ENCODE peak calls at places on chromosomes 12 and 14, in six cellular contexts. D is HFFc6, H is fibroblast of lung, A is hepatocyte, R is cardiac muscle cell, Q is omental fat pad. M is an unnamed sample.

GRCh38 chr12:86249856-86250255 is 6.3 kb downstream of the MGAT4C start:
- DNase-seq in R (no peak), A (no peak), Q (no peak), H (peak; percentile 9), D (no peak), M (no peak)

GRCh38 chr14:34021096-34021495 is 70.2 kb upstream of the EGLN3 start:
- DNase-seq in H (no peak), A (no peak), Q (no peak), D (no peak), R (no peak), M (no peak)

GRCh38 chr12:117832459-117833457 is 136.0 kb downstream of the KSR2 start:
- DNase-seq in A (no peak), Q (no peak), R (no peak), D (peak; percentile 79), H (no peak), M (no peak)

GRCh38 chr12:67243260-67243659 is 25.9 kb upstream of the CAND1 start:
- DNase-seq in Q (no peak), H (no peak), D (no peak), R (no peak), A (no peak), M (no peak)

GRCh38 chr12:50925342-50925651 is 27.0 kb upstream of the HIGD1C start:
- DNase-seq in H (no peak), Q (no peak), A (no peak), D (no peak), R (no peak), M (no peak)

GRCh38 chr14:26395726-26396125 is 202.1 kb downstream of the NOVA1 start:
- DNase-seq in R (no peak), D (no peak), Q (no peak), H (no peak), A (no peak), M (no peak)

GRCh38 chr12:52230364-52231281 is 2.4 kb upstream of the KRT7 start:
- DNase-seq in Q (peak; percentile 21), A (no peak), R (no peak), D (peak; percentile 76), H (peak; percentile 72), M (no peak)

GRCh38 chr12:51330186-51330585 is 6.2 kb upstream of the BIN2 start:
- DNase-seq in Q (no peak), A (no peak), R (no peak), D (no peak), H (no peak), M (no peak)

GRCh38 chr14:23054000-23054811 is 3.1 kb downstream of the CDH24 start:
- DNase-seq in A (no peak), R (peak; percentile 26), D (no peak), H (no peak), Q (no peak), M (peak; percentile 59)

GRCh38 chr14:35234007-35234406 is 58.2 kb upstream of the PSMA6 start:
- DNase-seq in R (no peak), Q (no peak), A (no peak), H (no peak), D (peak; percentile 7), M (no peak)

GRCh38 chr14:20247651-20248246 is 8.7 kb downstream of the OR11H4 start:
- DNase-seq in D (no peak), Q (no peak), H (no peak), R (no peak), A (no peak), M (no peak)

GRCh38 chr12:10392394-10392930 is 2.6 kb upstream of the KLRK1 start:
- DNase-seq in D (peak; percentile 36), R (no peak), H (peak; percentile 99), A (peak; percentile 15), Q (no peak), M (no peak)

GRCh38 chr12:5379737-5380496 is 52.0 kb upstream of the NTF3 start:
- DNase-seq in R (peak; percentile 4), D (no peak), Q (no peak), H (no peak), A (peak; percentile 24), M (no peak)

GRCh38 chr14:34873591-34874385 is 1.4 kb downstream of the BAZ1A start:
- DNase-seq in R (peak; percentile 78), H (peak; percentile 71), A (peak; percentile 81), Q (peak; percentile 63), D (no peak), M (peak; percentile 71)

GRCh38 chr14:72172075-72172474 is 239.8 kb downstream of the RGS6 start:
- DNase-seq in R (no peak), H (no peak), D (no peak), A (no peak), Q (no peak), M (no peak)

GRCh38 chr14:37597538-37598084 is 2.2 kb downstream of the TTC6 start:
- DNase-seq in H (no peak), R (no peak), D (no peak), A (peak; percentile 71), Q (no peak), M (peak; percentile 53)

GRCh38 chr14:59543873-59544272 is 32.7 kb downstream of the CCDC175 start:
- DNase-seq in D (no peak), R (no peak), H (no peak), Q (no peak), A (no peak), M (no peak)

GRCh38 chr12:12784911-12785814 is at the start of gene APOLD1:
- DNase-seq in R (no peak), D (no peak), Q (no peak), A (no peak), H (no peak), M (no peak)

GRCh38 chr14:75418779-75419768 is 8.7 kb upstream of the JDP2 start:
- DNase-seq in D (no peak), R (peak; percentile 71), H (no peak), A (peak; percentile 68), Q (no peak), M (peak; percentile 68)

GRCh38 chr12:47397664-47398281 is 308.1 kb downstream of the RPAP3 start:
- DNase-seq in A (no peak), R (no peak), Q (no peak), H (peak; percentile 75), D (peak; percentile 89), M (no peak)

GRCh38 chr12:53128780-53129747 is 25.8 kb downstream of the SOAT2 start:
- DNase-seq in H (no peak), D (no peak), A (no peak), R (no peak), Q (no peak), M (no peak)

GRCh38 chr14:63163306-63163705 is 40.9 kb upstream of the RHOJ start:
- DNase-seq in Q (no peak), D (no peak), H (no peak), A (no peak), R (no peak), M (no peak)

GRCh38 chr12:12837025-12837872 is 24.1 kb downstream of the DDX47 start:
- DNase-seq in D (peak; percentile 87), Q (peak; percentile 44), R (peak; percentile 49), H (peak; percentile 79), A (peak; percentile 83), M (peak; percentile 31)

GRCh38 chr12:46369474-46370379 is 2.8 kb downstream of the SLC38A2 start:
- DNase-seq in A (no peak), R (no peak), Q (no peak), D (no peak), H (no peak), M (no peak)

GRCh38 chr14:105863296-105864108 is 337.1 kb downstream of the TMEM121 start:
- DNase-seq in Q (no peak), D (no peak), H (no peak), R (no peak), A (no peak), M (no peak)

DNA sequence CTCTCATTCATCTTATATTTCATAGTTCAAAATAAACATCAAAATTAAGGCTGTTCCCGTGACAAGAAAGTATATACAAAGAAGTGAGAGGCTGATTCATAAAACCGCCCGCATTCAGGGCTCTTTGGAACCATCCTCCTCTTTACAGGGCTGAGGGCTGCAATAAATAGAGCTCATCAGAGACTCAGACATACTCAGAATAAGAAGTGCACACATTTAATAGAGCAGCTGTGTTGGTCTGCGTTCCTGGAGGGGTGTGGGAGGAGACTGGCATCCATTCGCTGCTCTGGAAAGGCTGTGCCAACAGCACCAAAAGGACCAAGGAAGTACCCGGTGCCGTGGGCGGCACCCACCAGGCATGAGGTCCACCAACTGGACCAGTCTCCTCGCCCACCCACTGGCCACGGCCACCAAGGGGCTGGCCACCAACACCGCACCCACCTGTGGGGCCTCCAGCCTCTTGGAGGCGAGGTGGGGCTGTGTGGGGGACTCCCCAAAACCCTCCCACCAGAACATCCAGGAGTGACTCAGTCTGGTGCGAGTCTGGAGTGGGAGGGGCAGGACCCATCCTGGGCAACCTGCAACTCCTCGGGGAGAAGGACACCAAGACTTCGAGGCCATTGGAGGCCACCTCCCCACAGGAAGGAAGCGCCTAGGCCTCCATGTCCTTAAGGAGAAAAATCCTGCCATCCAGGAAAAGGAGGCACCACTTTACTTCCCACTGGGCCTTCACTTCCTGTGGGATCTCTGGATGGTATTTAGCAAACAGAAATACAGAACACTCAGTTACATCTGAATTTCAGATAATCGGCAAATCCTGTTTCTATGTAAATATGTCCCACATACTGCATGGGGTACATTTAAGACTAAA is 32.7 kb downstream of the VCPKMT start:
- DNase-seq in D (no peak), R (no peak), H (no peak), Q (no peak), A (no peak), M (no peak)
- TF ChIP-seq CTCF in D (no peak), R (no peak), H (no peak), Q (no peak), A (no peak), M (no peak)

GRCh38 chr12:75705749-75706719 is 194.6 kb upstream of the KRR1 start:
- DNase-seq in D (peak; percentile 69), Q (no peak), R (peak; percentile 75), H (peak; percentile 100), A (peak; percentile 39), M (peak; percentile 50)
- TF ChIP-seq CTCF in D (no peak), Q (no peak), R (no peak), H (no peak), A (no peak), M (no peak)

GRCh38 chr14:104075530-104076151 is 9.9 kb upstream of the ASPG start:
- DNase-seq in R (no peak), Q (no peak), H (peak; percentile 22), D (no peak), A (peak; percentile 41), M (no peak)
- TF ChIP-seq CTCF in R (peak; percentile 47), Q (no peak), H (peak; percentile 58), D (peak; percentile 66), A (peak; percentile 60), M (peak; percentile 53)

GRCh38 chr14:54488646-54489317 is at the start of gene GMFB:
- DNase-seq in R (peak; percentile 93), D (peak; percentile 91), A (peak; percentile 96), Q (peak; percentile 74), H (peak; percentile 95), M (peak; percentile 81)

GRCh38 chr14:54486685-54487084 is 2.1 kb downstream of the GMFB start:
- DNase-seq in Q (no peak), D (no peak), H (peak; percentile 13), A (no peak), R (peak; percentile 47), M (no peak)

GRCh38 chr14:54489318-54489683 is 521 bp upstream of the GMFB start:
- DNase-seq in Q (no peak), D (no peak), R (no peak), H (no peak), A (no peak), M (no peak)

GRCh38 chr14:54487771-54488170 is 1.0 kb downstream of the GMFB start:
- DNase-seq in R (peak; percentile 12), D (peak; percentile 49), H (peak; percentile 68), Q (no peak), A (peak; percentile 27), M (no peak)

DNA sequence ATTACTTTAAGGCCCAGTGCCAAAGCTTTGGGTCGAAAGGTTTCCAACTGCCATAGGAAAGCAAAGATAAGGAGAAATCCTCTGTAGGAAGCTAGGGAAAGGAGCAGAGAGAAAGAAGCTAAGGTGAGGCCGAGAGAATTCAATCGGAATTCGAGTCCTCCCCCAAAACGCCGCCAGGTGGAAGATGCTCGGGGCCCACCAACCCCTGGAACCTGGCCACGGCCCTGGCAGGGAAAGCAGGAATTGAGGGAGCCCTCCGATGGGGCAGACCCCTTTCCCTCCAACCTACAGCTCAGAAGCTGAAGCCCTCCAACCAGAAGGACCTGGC is 498 bp downstream of the GMFB start:
- DNase-seq in H (no peak), D (no peak), A (no peak), R (no peak), Q (no peak), M (no peak)
- TF ChIP-seq CTCF in H (no peak), D (no peak), A (no peak), R (peak; percentile 4), Q (no peak), M (no peak)

M was measured in nephron progenitor cell.